ENCODE peak calls at places on chromosomes 3 and 15, in five cellular contexts. C, O, X, W and G are unnamed samples.

GRCh38 chr15:73965730-73966103 is 26.4 kb downstream of the STOML1 start:
- DNase-seq in X (no peak), C (no peak), O (no peak), W (no peak), G (no peak)

GRCh38 chr3:187828571-187829452 is 83.5 kb upstream of the BCL6 start:
- DNase-seq in X (no peak), W (peak), C (no peak), O (no peak), G (no peak)

GRCh38 chr3:108202834-108203233 is 19.4 kb downstream of the IFT57 start:
- DNase-seq in O (no peak), C (peak), X (no peak), W (no peak), G (no peak)

GRCh38 chr15:85064710-85065109 is 83.1 kb downstream of the PDE8A start:
- DNase-seq in O (no peak), X (no peak), W (no peak), C (no peak), G (no peak)

GRCh38 chr3:104886220-104886995 is 480.3 kb upstream of the ALCAM start:
- DNase-seq in O (no peak), W (no peak), X (no peak), C (no peak), G (no peak)

GRCh38 chr3:106215047-106215446 is 346.2 kb upstream of the CBLB start:
- DNase-seq in C (no peak), O (no peak), W (no peak), X (peak), G (no peak)

GRCh38 chr3:125037498-125038150 is 18.2 kb downstream of the HEG1 start:
- DNase-seq in O (no peak), X (no peak), C (no peak), W (no peak), G (no peak)

GRCh38 chr3:176415896-176416295 is 781.4 kb downstream of the TBL1XR1 start:
- DNase-seq in W (no peak), X (no peak), C (no peak), O (no peak), G (no peak)

GRCh38 chr15:71701808-71702207 is 108.5 kb upstream of the NR2E3 start:
- DNase-seq in W (no peak), X (no peak), C (no peak), O (no peak), G (no peak)

GRCh38 chr3:71069797-71070196 is 513.7 kb downstream of the FOXP1 start:
- DNase-seq in W (peak), C (no peak), X (peak), O (no peak), G (no peak)

GRCh38 chr3:169578381-169578780 is 85.1 kb downstream of the MECOM start:
- DNase-seq in O (no peak), W (no peak), X (no peak), C (no peak), G (no peak)

GRCh38 chr15:60575995-60576394 is 97.1 kb upstream of the ICE2 start:
- DNase-seq in W (peak), X (no peak), O (no peak), C (no peak), G (no peak)

GRCh38 chr15:77499087-77499765 is 78.5 kb downstream of the HMG20A start:
- DNase-seq in C (no peak), X (no peak), O (no peak), W (no peak), G (no peak)

GRCh38 chr3:20028846-20029430 is 11.3 kb upstream of the KAT2B start:
- DNase-seq in O (no peak), C (no peak), X (no peak), W (no peak), G (peak)

GRCh38 chr3:72446406-72447058 is 401.7 kb downstream of the SHQ1 start:
- DNase-seq in W (no peak), O (no peak), C (no peak), X (no peak), G (peak)

GRCh38 chr3:170717410-170718402 is 131.8 kb upstream of the SLC7A14 start:
- DNase-seq in C (no peak), X (peak), O (no peak), W (no peak), G (no peak)

GRCh38 chr3:24583004-24583403 is 88.4 kb upstream of the THRB start:
- DNase-seq in W (peak), X (peak), C (no peak), O (no peak), G (no peak)

GRCh38 chr15:91921188-91921820 is 67.8 kb downstream of the SLCO3A1 start:
- DNase-seq in W (no peak), X (no peak), C (no peak), O (no peak), G (no peak)

GRCh38 chr15:93362203-93362602 is 273.2 kb upstream of the RGMA start:
- DNase-seq in C (no peak), X (no peak), W (no peak), O (no peak), G (peak)

GRCh38 chr3:185825639-185826481 is 1.0 kb upstream of the IGF2BP2 start:
- DNase-seq in C (no peak), O (no peak), X (peak), W (no peak), G (no peak)

GRCh38 chr15:38145671-38146111 is 106.9 kb upstream of the SPRED1 start:
- DNase-seq in X (no peak), W (no peak), O (no peak), C (no peak), G (no peak)

GRCh38 chr15:38147246-38147645 is 105.4 kb upstream of the SPRED1 start:
- DNase-seq in O (no peak), C (no peak), W (no peak), X (no peak), G (no peak)

GRCh38 chr15:38149315-38149714 is 103.3 kb upstream of the SPRED1 start:
- DNase-seq in W (no peak), X (no peak), C (no peak), O (no peak), G (no peak)

GRCh38 chr15:38148476-38148875 is 104.2 kb upstream of the SPRED1 start:
- DNase-seq in C (no peak), O (no peak), X (no peak), W (no peak), G (no peak)

GRCh38 chr15:38144921-38145320 is 107.7 kb upstream of the SPRED1 start:
- DNase-seq in C (no peak), W (no peak), X (no peak), O (no peak), G (no peak)
- TF ChIP-seq YY1 in C (no peak), W (no peak), X (no peak), O (no peak), G (no peak)

GRCh38 chr15:66075947-66076346 is 177.6 kb downstream of the MEGF11 start:
- DNase-seq in W (no peak), O (no peak), C (no peak), X (no peak), G (no peak)
- H3K4me3 ChIP-seq in W (no peak), O (no peak), C (no peak), X (no peak), G (no peak)

DNA sequence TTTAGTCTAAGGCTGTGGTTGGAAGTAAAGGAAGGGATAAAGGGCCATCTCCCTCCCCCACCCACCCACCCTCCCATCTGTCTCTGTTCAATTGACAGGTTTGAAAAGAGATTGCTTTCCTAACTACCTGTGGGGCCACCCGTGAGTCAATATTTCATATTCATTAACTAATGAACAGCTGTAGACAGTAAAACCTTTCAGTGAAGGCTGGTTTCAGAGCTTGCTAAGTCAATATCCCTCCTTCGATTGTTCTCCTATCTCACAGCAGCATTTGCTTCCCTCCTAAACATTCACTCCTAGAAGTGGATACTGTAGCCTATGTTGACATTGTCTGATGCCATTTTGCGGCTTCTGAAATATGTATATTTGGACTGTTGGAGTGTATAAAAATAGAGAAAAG is 85.9 kb upstream of the SYNPR start:
- DNase-seq in O (no peak), W (no peak), X (no peak), C (no peak), G (no peak)
- TF ChIP-seq YY1 in O (no peak), W (no peak), X (no peak), C (no peak), G (no peak)

DNA sequence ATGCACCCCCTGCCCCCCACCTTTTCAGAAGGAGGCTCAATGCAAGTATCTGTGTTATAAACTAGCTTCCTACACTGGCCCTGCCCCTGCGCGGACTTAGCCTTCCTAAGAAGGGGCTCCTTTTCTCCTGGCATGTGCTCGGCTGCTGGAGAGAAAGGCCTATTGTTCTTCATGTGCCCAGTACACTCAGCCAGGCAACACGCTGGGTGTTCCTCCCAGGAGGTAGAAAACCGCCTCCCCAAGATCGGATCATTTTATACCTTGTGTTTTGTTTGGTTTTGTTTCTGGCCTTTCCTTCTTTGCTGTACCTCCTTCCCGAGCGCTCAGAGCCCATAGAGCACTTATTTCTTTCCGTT is 30.2 kb downstream of the CCNL1 start:
- DNase-seq in C (no peak), O (peak), W (no peak), X (no peak), G (no peak)
- H3K4me3 ChIP-seq in C (no peak), O (peak), W (peak), X (no peak), G (no peak)

GRCh38 chr3:48614044-48614443 is 4.6 kb upstream of the UQCRC1 start:
- DNase-seq in C (no peak), X (no peak), O (no peak), W (peak), G (no peak)
- TF ChIP-seq YY1 in C (no peak), X (no peak), O (no peak), W (no peak), G (no peak)

GRCh38 chr15:87566236-87566635 is 690.3 kb downstream of the NTRK3 start:
- DNase-seq in C (no peak), W (no peak), O (no peak), X (no peak), G (no peak)

GRCh38 chr15:87567399-87567798 is 689.1 kb downstream of the NTRK3 start:
- DNase-seq in O (no peak), W (no peak), X (no peak), C (no peak), G (no peak)

GRCh38 chr15:87573534-87573933 is 683.0 kb downstream of the NTRK3 start:
- DNase-seq in O (no peak), C (no peak), X (no peak), W (no peak), G (no peak)

GRCh38 chr15:87572381-87572780 is 684.2 kb downstream of the NTRK3 start:
- DNase-seq in W (no peak), X (no peak), C (no peak), O (no peak), G (no peak)

GRCh38 chr15:87570186-87570585 is 686.4 kb downstream of the NTRK3 start:
- DNase-seq in W (no peak), O (no peak), X (no peak), C (no peak), G (no peak)
- H3K4me3 ChIP-seq in W (no peak), O (no peak), X (no peak), C (no peak), G (no peak)

GRCh38 chr3:64765951-64766350 is 78.2 kb upstream of the ADAMTS9 start:
- DNase-seq in O (no peak), X (no peak), W (no peak), C (no peak), G (no peak)
- TF ChIP-seq YY1 in O (no peak), X (no peak), W (no peak), C (no peak), G (no peak)

GRCh38 chr3:138935505-138935863 is 11.5 kb downstream of the FOXL2 start:
- DNase-seq in W (no peak), C (no peak), X (no peak), O (no peak), G (no peak)
- H3K4me3 ChIP-seq in W (peak), C (peak), X (peak), O (peak), G (peak)

GRCh38 chr3:79517766-79518413 is 249.9 kb downstream of the ROBO1 start:
- DNase-seq in O (no peak), X (peak), W (peak), C (no peak), G (peak)
- TF ChIP-seq YY1 in O (no peak), X (no peak), W (no peak), C (no peak), G (no peak)

GRCh38 chr3:51955175-51955892 is at the start of gene GPR62:
- DNase-seq in X (no peak), O (no peak), W (no peak), C (no peak), G (no peak)
- H3K4me3 ChIP-seq in X (no peak), O (no peak), W (no peak), C (peak), G (peak)